ENCODE peak calls at places on chromosomes 11 and 22, in five cellular contexts. W, R, F, E and S are unnamed samples.

GRCh38 chr11:2580061-2580421 is 119.8 kb downstream of the KCNQ1OT1 start:
- DNase-seq in R (no peak), W (no peak), E (no peak), F (no peak), S (no peak)

GRCh38 chr11:122754553-122755322 is 83.6 kb upstream of the CRTAM start:
- DNase-seq in F (no peak), E (peak), W (peak), R (peak), S (peak)

GRCh38 chr22:33867118-33867863 is 53.0 kb downstream of the LARGE1 start:
- DNase-seq in E (no peak), W (no peak), F (no peak), R (peak), S (no peak)

GRCh38 chr22:23223566-23224317 is 43.4 kb downstream of the BCR start:
- DNase-seq in R (no peak), F (no peak), E (no peak), W (peak), S (no peak)

GRCh38 chr11:88779551-88779950 is 286.2 kb downstream of the GRM5 start:
- DNase-seq in R (peak), W (no peak), E (no peak), F (peak), S (no peak)

GRCh38 chr11:30006876-30007275 is 10.0 kb downstream of the KCNA4 start:
- DNase-seq in F (no peak), R (no peak), E (no peak), W (no peak), S (no peak)

GRCh38 chr11:128894685-128895084 is 3.5 kb downstream of the KCNJ5 start:
- DNase-seq in E (no peak), R (no peak), F (no peak), W (peak), S (no peak)

GRCh38 chr11:124758355-124759267 is 3.5 kb downstream of the ESAM start:
- DNase-seq in E (peak), F (peak), R (peak), W (peak), S (no peak)

GRCh38 chr11:134536219-134536618 is 124.2 kb upstream of the B3GAT1 start:
- DNase-seq in W (no peak), R (no peak), F (no peak), E (no peak), S (no peak)

GRCh38 chr11:35605691-35606090 is 12.6 kb upstream of the FJX1 start:
- DNase-seq in W (no peak), F (no peak), R (peak), E (no peak), S (no peak)

GRCh38 chr11:36012979-36013378 is 69.1 kb downstream of the LDLRAD3 start:
- DNase-seq in W (no peak), R (peak), E (no peak), F (no peak), S (no peak)

GRCh38 chr11:62542750-62543567 is 3.6 kb downstream of the AHNAK start:
- DNase-seq in W (peak), F (peak), R (peak), E (no peak), S (peak)

GRCh38 chr11:62544521-62545436 is 1.8 kb downstream of the AHNAK start:
- DNase-seq in F (no peak), E (no peak), R (no peak), W (no peak), S (no peak)

GRCh38 chr11:62540804-62541671 is 5.6 kb downstream of the AHNAK start:
- DNase-seq in W (no peak), R (no peak), F (no peak), E (no peak), S (no peak)

GRCh38 chr11:62543680-62544444 is 2.7 kb downstream of the AHNAK start:
- DNase-seq in W (no peak), F (no peak), E (no peak), R (no peak), S (no peak)

GRCh38 chr11:62542111-62542745 is 4.4 kb downstream of the AHNAK start:
- DNase-seq in R (no peak), W (no peak), F (no peak), E (no peak), S (no peak)
- H3K4me3 ChIP-seq in R (peak), W (no peak), F (peak), E (no peak), S (no peak)

GRCh38 chr11:73380897-73381410 is 4.8 kb downstream of the RELT start:
- DNase-seq in E (no peak), R (no peak), F (no peak), W (peak), S (no peak)

GRCh38 chr11:73382183-73382582 is 6.0 kb downstream of the RELT start:
- DNase-seq in F (no peak), W (peak), R (no peak), E (no peak), S (no peak)

GRCh38 chr11:73381589-73381988 is 5.4 kb downstream of the RELT start:
- DNase-seq in R (no peak), W (no peak), E (no peak), F (no peak), S (no peak)

GRCh38 chr11:73379189-73379880 is 3.1 kb downstream of the RELT start:
- DNase-seq in W (no peak), R (no peak), E (no peak), F (no peak), S (no peak)

GRCh38 chr11:73380321-73380720 is 4.1 kb downstream of the RELT start:
- DNase-seq in R (no peak), W (peak), E (no peak), F (no peak), S (no peak)
- H3K4me3 ChIP-seq in R (no peak), W (no peak), E (no peak), F (no peak), S (no peak)

DNA sequence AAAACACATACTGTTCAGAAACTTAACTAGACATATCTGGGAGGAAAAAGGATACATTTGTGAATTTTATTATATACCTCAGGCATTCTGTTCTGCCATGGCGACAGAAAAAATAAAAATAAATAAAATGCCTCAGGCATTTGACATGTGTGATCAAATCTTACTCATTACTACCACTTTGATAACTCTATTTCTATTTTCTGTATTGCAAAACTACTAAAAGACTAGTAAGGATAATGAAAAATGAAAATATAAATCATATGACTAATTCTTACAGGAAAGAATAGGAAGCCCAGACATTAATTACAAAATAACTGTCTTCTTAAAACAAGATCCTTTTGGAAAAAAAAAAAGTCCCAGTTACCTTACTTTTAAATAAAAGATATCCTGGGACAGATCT is 5.3 kb downstream of the PICALM start:
- DNase-seq in E (no peak), W (no peak), F (peak), R (no peak), S (no peak)
- H3K4me3 ChIP-seq in E (no peak), W (no peak), F (peak), R (peak), S (no peak)

GRCh38 chr11:104624021-104624420 is 274.2 kb downstream of the CASP12 start:
- DNase-seq in R (peak), E (no peak), F (no peak), W (no peak), S (no peak)
- H3K4me3 ChIP-seq in R (no peak), E (no peak), F (no peak), W (no peak), S (no peak)

GRCh38 chr11:64893194-64894069 is 15.0 kb upstream of the EHD1 start:
- DNase-seq in R (no peak), W (no peak), E (no peak), F (no peak), S (no peak)
- H3K4me3 ChIP-seq in R (no peak), W (no peak), E (no peak), F (no peak), S (no peak)

DNA sequence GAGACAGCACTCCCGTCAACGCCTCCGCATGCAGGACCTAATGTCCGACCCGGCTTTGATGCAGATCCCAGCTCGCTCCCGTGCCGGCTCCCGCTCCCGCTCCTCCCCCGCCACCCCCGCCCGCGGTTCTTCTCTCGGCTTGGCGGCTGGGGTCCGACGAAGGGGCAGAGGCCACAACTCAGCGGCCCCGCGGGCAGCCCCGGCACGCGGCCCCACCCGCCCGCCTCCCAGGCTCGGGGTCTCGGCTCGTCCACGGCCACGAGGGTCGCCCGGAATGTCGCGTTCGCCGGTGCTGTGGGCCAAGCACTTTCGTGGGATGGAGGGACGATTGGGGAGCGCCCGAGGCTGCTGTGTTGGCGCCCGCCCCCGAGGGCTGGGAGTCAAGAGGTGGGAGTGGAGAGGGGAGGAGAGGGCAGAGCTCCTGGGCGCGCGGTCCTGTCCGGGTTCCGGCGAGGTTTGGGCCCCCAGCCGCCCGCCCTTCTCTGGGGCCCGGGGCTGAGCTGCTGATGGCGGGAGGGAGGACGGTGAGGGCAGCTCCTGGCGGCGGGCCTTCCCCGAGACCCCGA is 5.3 kb upstream of the TBX1 start:
- DNase-seq in F (no peak), W (no peak), E (no peak), R (no peak), S (no peak)
- H3K4me3 ChIP-seq in F (no peak), W (no peak), E (no peak), R (no peak), S (no peak)